ENCODE peak calls at places on chromosomes 3 and 15, in nine cellular contexts. U, H, C, T, K, J, M, B and R are unnamed samples. For H3K4me1, the result is how much of the 10 kb centered on the place peaks cover.

GRCh38 chr15:80105193-80105984 is 45.9 kb downstream of the ZFAND6 start:
- DNase-seq in M (no peak), B (no peak), K (no peak), U (no peak), T (no peak), H (peak), J (no peak), C (no peak), R (peak)

GRCh38 chr15:84890670-84891147 is 6.2 kb downstream of the SLC28A1 start:
- DNase-seq in B (no peak), M (no peak), U (no peak), T (no peak), C (no peak), H (no peak), K (no peak), J (no peak), R (no peak)

GRCh38 chr3:11305509-11305908 is 33.3 kb downstream of the ATG7 start:
- DNase-seq in K (no peak), J (no peak), C (no peak), T (no peak), B (no peak), H (no peak), U (no peak), M (no peak), R (no peak)

GRCh38 chr3:138125548-138126221 is 6.5 kb downstream of the A4GNT start:
- DNase-seq in U (no peak), T (no peak), M (no peak), C (no peak), H (peak), B (no peak), K (no peak), J (no peak), R (no peak)

GRCh38 chr3:30145281-30145680 is 461.1 kb upstream of the TGFBR2 start:
- DNase-seq in J (no peak), K (no peak), M (no peak), T (no peak), C (no peak), H (peak), U (no peak), B (no peak), R (no peak)

GRCh38 chr3:46504780-46505179 is 7.0 kb downstream of the RTP3 start:
- DNase-seq in K (no peak), C (no peak), M (no peak), J (no peak), U (no peak), H (no peak), T (no peak), B (no peak), R (no peak)

GRCh38 chr3:88059380-88060160 is 515 bp downstream of the ZNF654 start:
- DNase-seq in H (peak), J (no peak), M (peak), T (no peak), B (no peak), U (peak), K (no peak), C (peak), R (peak)

GRCh38 chr3:117844676-117845075 is 1135.1 kb downstream of the TUSC7 start:
- DNase-seq in C (no peak), U (no peak), K (no peak), T (no peak), J (no peak), M (no peak), B (no peak), H (peak), R (no peak)

GRCh38 chr3:35413483-35413882 is 225.8 kb upstream of the ARPP21 start:
- DNase-seq in U (no peak), T (no peak), B (no peak), M (no peak), C (no peak), K (no peak), J (no peak), H (no peak), R (no peak)

GRCh38 chr3:23112491-23112890 is 90.6 kb upstream of the UBE2E2 start:
- DNase-seq in U (no peak), T (peak), B (peak), C (no peak), J (no peak), H (no peak), M (peak), K (no peak), R (peak)

GRCh38 chr3:99866167-99866810 is 48.6 kb downstream of the CMSS1 start:
- DNase-seq in M (no peak), C (peak), H (peak), T (no peak), K (no peak), B (no peak), J (no peak), U (no peak), R (no peak)

GRCh38 chr3:24713516-24713915 is 218.9 kb upstream of the THRB start:
- DNase-seq in T (no peak), J (no peak), H (no peak), U (no peak), C (no peak), B (no peak), K (no peak), M (no peak), R (no peak)

GRCh38 chr3:5017953-5018531 is 38.8 kb downstream of the BHLHE40 start:
- DNase-seq in T (peak), M (peak), B (peak), H (peak), J (no peak), K (peak), U (peak), C (no peak), R (no peak)

GRCh38 chr15:53831907-53832793 is 72.7 kb upstream of the WDR72 start:
- DNase-seq in H (no peak), U (no peak), B (peak), C (no peak), M (no peak), T (no peak), K (no peak), J (no peak), R (no peak)

GRCh38 chr3:159764211-159765024 is 224.2 kb upstream of the IL12A start:
- DNase-seq in K (peak), T (peak), H (peak), M (peak), J (no peak), U (no peak), B (no peak), C (no peak), R (peak)

GRCh38 chr15:35874260-35874905 is 328.4 kb upstream of the DPH6 start:
- DNase-seq in H (peak), J (no peak), M (peak), K (no peak), T (no peak), C (no peak), U (no peak), B (no peak), R (peak)

GRCh38 chr15:31975446-31976229 is 54.7 kb upstream of the CHRNA7 start:
- DNase-seq in B (peak), H (no peak), T (no peak), U (no peak), K (no peak), M (no peak), C (no peak), J (no peak), R (no peak)
- H3K27ac ChIP-seq in B (no peak), H (no peak), T (no peak), U (no peak), K (no peak), M (no peak), C (no peak), J (no peak), R (no peak)

GRCh38 chr15:59410448-59410896 is 27.5 kb upstream of the FAM81A start:
- DNase-seq in H (peak), U (no peak), K (no peak), M (no peak), J (no peak), T (no peak), C (no peak), B (no peak), R (no peak)
- H3K4me1 ChIP-seq in H (under half), U (under half), K (under half), M (under half), J (under half), T (under half), C (under half), B (under half), R (under half)

GRCh38 chr15:69723404-69724097 is 270.9 kb downstream of the RPLP1 start:
- DNase-seq in B (peak), J (no peak), U (no peak), C (no peak), M (no peak), K (no peak), H (no peak), T (no peak), R (no peak)
- TF ChIP-seq CTCF in B (peak), J (no peak), U (no peak), C (no peak), M (no peak), K (no peak), H (peak), T (no peak), R (peak)

GRCh38 chr15:78915341-78916087 is 29.3 kb downstream of the CTSH start:
- DNase-seq in K (peak), U (peak), M (peak), B (peak), H (peak), C (no peak), J (no peak), T (peak), R (peak)
- H3K27ac ChIP-seq in K (no peak), U (peak), M (peak), B (no peak), H (no peak), C (no peak), J (peak), T (peak), R (peak)

DNA sequence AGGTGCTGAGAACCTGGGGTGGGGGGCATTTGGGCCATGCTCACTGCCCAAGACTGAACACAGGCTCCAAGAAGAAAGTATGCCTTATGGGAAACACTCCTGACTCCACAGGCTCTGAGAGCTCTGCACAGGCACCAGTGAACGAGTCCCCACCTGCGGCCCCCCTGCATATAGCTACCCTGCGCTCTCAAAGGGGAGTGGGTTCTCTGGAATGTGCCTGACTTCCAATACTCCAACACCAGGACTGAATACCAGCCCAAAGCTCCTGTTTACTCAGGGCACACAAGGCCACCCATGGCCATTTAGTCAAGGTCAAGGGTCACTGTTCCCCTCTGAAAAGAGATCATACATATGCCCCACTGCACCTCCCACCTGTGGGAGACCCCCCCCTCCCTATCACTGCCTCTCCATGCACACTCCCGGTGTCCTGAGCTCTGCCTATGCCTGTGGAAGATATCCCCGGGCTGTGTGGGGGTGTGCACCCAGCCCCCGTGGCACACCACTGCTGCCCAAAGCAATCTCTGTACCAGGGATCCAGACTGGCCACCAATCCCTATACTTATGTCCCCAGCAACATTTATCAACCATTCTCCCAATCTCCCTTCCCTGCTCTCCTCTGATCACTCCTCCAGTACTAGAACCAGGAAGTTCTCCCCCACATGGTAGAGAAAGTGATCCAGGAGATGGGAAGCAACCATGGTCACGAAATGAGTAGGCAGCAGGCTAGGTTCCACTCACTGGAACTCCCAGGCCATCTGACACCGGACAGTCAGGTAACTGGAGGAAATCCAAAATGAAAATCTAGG is 1.5 kb upstream of the PLXNB1 start:
- DNase-seq in U (no peak), J (no peak), K (no peak), H (no peak), B (no peak), T (no peak), C (no peak), M (peak), R (no peak)
- H3K4me1 ChIP-seq in U (under half), J (half or more), K (under half), H (under half), B (under half), T (under half), C (under half), M (under half), R (under half)

GRCh38 chr3:37913531-37913930 is 51.9 kb downstream of the CTDSPL start:
- DNase-seq in U (no peak), B (no peak), T (no peak), C (no peak), M (no peak), J (no peak), K (no peak), H (no peak), R (no peak)

GRCh38 chr3:37910666-37911400 is 49.2 kb downstream of the CTDSPL start:
- DNase-seq in B (no peak), J (no peak), C (no peak), U (no peak), T (no peak), K (no peak), H (no peak), M (no peak), R (no peak)

GRCh38 chr3:37909067-37909911 is 47.6 kb downstream of the CTDSPL start:
- DNase-seq in C (no peak), H (no peak), T (no peak), J (no peak), B (no peak), K (no peak), U (no peak), M (no peak), R (no peak)

GRCh38 chr3:37907906-37908305 is 46.2 kb downstream of the CTDSPL start:
- DNase-seq in K (no peak), U (no peak), C (peak), B (no peak), T (no peak), M (no peak), J (no peak), H (peak), R (no peak)

DNA sequence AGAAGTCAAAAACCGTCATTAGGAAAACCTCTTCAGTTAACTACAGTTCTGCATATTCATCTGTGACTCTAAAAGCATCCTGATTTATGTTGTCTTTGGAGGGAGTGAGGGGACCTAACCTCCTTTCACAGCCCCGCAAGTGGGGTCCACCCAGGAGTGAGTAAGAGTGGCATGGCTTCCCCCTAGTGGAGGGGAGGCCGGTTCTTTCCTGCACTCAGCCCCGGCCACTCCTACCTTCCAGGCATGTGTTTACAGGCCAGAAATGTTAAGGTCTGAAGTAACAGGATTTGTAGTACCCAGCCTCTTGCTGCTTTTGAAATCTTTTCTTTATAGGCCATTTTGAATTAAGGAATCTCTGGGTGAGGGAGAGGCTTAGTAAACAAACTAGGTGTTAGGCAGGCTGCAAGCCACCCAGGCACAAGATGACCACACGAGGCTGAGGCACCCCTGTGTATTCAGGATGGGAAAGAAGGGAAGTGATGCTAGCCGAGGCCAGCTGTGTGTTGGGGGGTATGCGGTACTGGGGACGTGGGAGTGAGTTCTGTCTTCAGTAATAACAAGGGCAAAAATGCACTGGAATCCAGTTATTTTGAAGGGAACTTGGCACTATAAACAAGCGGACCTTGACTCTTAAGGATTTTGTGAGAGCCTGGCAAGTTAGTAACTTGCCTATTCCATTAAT is 50.5 kb downstream of the CTDSPL start:
- DNase-seq in H (no peak), C (no peak), B (peak), J (no peak), T (peak), U (no peak), M (no peak), K (no peak), R (peak)
- TF ChIP-seq CTCF in H (peak), C (peak), B (peak), J (no peak), T (peak), U (no peak), M (no peak), K (peak), R (peak)

GRCh38 chr15:78977591-78978347 is 32.9 kb upstream of the CTSH start:
- DNase-seq in U (no peak), C (no peak), K (no peak), M (no peak), J (no peak), T (no peak), B (no peak), H (no peak), R (no peak)
- H3K27ac ChIP-seq in U (no peak), C (no peak), K (no peak), M (no peak), J (no peak), T (no peak), B (no peak), H (no peak), R (no peak)

GRCh38 chr3:152222327-152222726 is 46.4 kb upstream of the MBNL1 start:
- DNase-seq in C (no peak), T (no peak), J (no peak), K (no peak), B (no peak), H (peak), U (no peak), M (no peak), R (peak)
- H3K4me1 ChIP-seq in C (under half), T (under half), J (under half), K (under half), B (under half), H (under half), U (under half), M (under half), R (under half)

GRCh38 chr3:37995652-37996641 is 5.4 kb downstream of the VILL start:
- DNase-seq in M (peak), H (no peak), T (peak), C (no peak), J (no peak), B (peak), K (no peak), U (no peak), R (no peak)

GRCh38 chr3:37993067-37993809 is 2.7 kb downstream of the VILL start:
- DNase-seq in B (peak), U (no peak), M (no peak), H (no peak), T (no peak), K (no peak), J (no peak), C (no peak), R (no peak)

GRCh38 chr3:37992271-37993066 is 1.9 kb downstream of the VILL start:
- DNase-seq in B (peak), H (no peak), U (no peak), C (peak), J (no peak), T (peak), M (peak), K (no peak), R (no peak)

GRCh38 chr3:37994639-37994972 is 4.0 kb downstream of the VILL start:
- DNase-seq in T (no peak), M (no peak), U (no peak), J (no peak), H (no peak), K (no peak), B (no peak), C (no peak), R (no peak)

GRCh38 chr3:37993811-37994638 is 3.4 kb downstream of the VILL start:
- DNase-seq in U (peak), M (peak), K (peak), B (peak), C (peak), J (peak), H (peak), T (peak), R (no peak)
- TF ChIP-seq CTCF in U (peak), M (no peak), K (no peak), B (peak), C (peak), J (no peak), H (no peak), T (no peak), R (peak)